ENCODE peak calls at places on chromosome 12, in six cellular contexts. One of them, this sample, is unnamed.
A peak's percentile ranks its signal among the peaks of the same experiment; 100 is the strongest.

GRCh38 chr12:107365703-107366102 is 272.4 kb upstream of the CRY1 start:
- DNase-seq in H1: no peak
- DNase-seq in HepG2: no peak
- DNase-seq in HCT116: no peak
- DNase-seq in K562: no peak
- DNase-seq in GM12878: no peak
- DNase-seq in this sample: no peak

GRCh38 chr12:120938496-120938895 is 34.3 kb upstream of the SPPL3 start:
- DNase-seq in H1: no peak
- DNase-seq in HepG2: no peak
- DNase-seq in HCT116: no peak
- DNase-seq in K562: no peak
- DNase-seq in GM12878: no peak
- DNase-seq in this sample: no peak

GRCh38 chr12:45216297-45216982 is 545 bp downstream of the ANO6 start:
- DNase-seq in H1: no peak
- DNase-seq in HepG2: peak; percentile 30
- DNase-seq in HCT116: no peak
- DNase-seq in K562: peak; percentile 63
- DNase-seq in GM12878: no peak
- DNase-seq in this sample: peak; percentile 36

GRCh38 chr12:88401153-88401552 is 179.1 kb downstream of the KITLG start:
- DNase-seq in H1: no peak
- DNase-seq in HepG2: no peak
- DNase-seq in HCT116: no peak
- DNase-seq in K562: no peak
- DNase-seq in GM12878: no peak
- DNase-seq in this sample: no peak

GRCh38 chr12:132342322-132342721 is 12.9 kb upstream of the GALNT9 start:
- DNase-seq in H1: no peak
- DNase-seq in HepG2: peak; percentile 20
- DNase-seq in HCT116: no peak
- DNase-seq in K562: no peak
- DNase-seq in GM12878: no peak
- DNase-seq in this sample: peak; percentile 22

GRCh38 chr12:49868952-49869815 is 26.3 kb upstream of the BCDIN3D start:
- DNase-seq in H1: no peak
- DNase-seq in HepG2: peak; percentile 35
- DNase-seq in HCT116: no peak
- DNase-seq in K562: peak; percentile 97
- DNase-seq in GM12878: no peak
- DNase-seq in this sample: no peak

GRCh38 chr12:121575051-121575450 is 5.8 kb downstream of the KDM2B start:
- DNase-seq in H1: no peak
- DNase-seq in HepG2: no peak
- DNase-seq in HCT116: no peak
- DNase-seq in K562: no peak
- DNase-seq in GM12878: no peak
- DNase-seq in this sample: no peak

GRCh38 chr12:105485321-105485910 is 154.9 kb downstream of the C12orf75 start:
- DNase-seq in H1: no peak
- DNase-seq in HepG2: no peak
- DNase-seq in HCT116: no peak
- DNase-seq in K562: no peak
- DNase-seq in GM12878: no peak
- DNase-seq in this sample: no peak

GRCh38 chr12:91533366-91533765 is 350.7 kb upstream of the DCN start:
- DNase-seq in H1: no peak
- DNase-seq in HepG2: no peak
- DNase-seq in HCT116: no peak
- DNase-seq in K562: no peak
- DNase-seq in GM12878: no peak
- DNase-seq in this sample: no peak

GRCh38 chr12:48779869-48780268 is 9.0 kb downstream of the ADCY6 start:
- DNase-seq in H1: no peak
- DNase-seq in HepG2: no peak
- DNase-seq in HCT116: no peak
- DNase-seq in K562: no peak
- DNase-seq in GM12878: no peak
- DNase-seq in this sample: no peak

GRCh38 chr12:54428050-54429013 is 9.3 kb upstream of the ITGA5 start:
- DNase-seq in H1: no peak
- DNase-seq in HepG2: no peak
- DNase-seq in HCT116: no peak
- DNase-seq in K562: peak; percentile 41
- DNase-seq in GM12878: no peak
- DNase-seq in this sample: no peak

GRCh38 chr12:52041695-52042123 is 9.5 kb upstream of the NR4A1 start:
- DNase-seq in H1: no peak
- DNase-seq in HepG2: no peak
- DNase-seq in HCT116: no peak
- DNase-seq in K562: peak; percentile 58
- DNase-seq in GM12878: no peak
- DNase-seq in this sample: no peak

GRCh38 chr12:68908076-68908475 is 24.9 kb downstream of the CPM start:
- DNase-seq in H1: no peak
- DNase-seq in HepG2: no peak
- DNase-seq in HCT116: no peak
- DNase-seq in K562: no peak
- DNase-seq in GM12878: no peak
- DNase-seq in this sample: no peak

GRCh38 chr12:124352839-124353238 is 57.9 kb downstream of the RFLNA start:
- DNase-seq in H1: no peak
- DNase-seq in HepG2: peak; percentile 91
- DNase-seq in HCT116: no peak
- DNase-seq in K562: peak; percentile 62
- DNase-seq in GM12878: no peak
- DNase-seq in this sample: no peak

GRCh38 chr12:40986031-40986430 is 202.1 kb upstream of the PDZRN4 start:
- DNase-seq in H1: no peak
- DNase-seq in HepG2: no peak
- DNase-seq in HCT116: no peak
- DNase-seq in K562: no peak
- DNase-seq in GM12878: no peak
- DNase-seq in this sample: no peak

GRCh38 chr12:17358850-17359249 is 731.1 kb downstream of the RERGL start:
- DNase-seq in H1: no peak
- DNase-seq in HepG2: no peak
- DNase-seq in HCT116: no peak
- DNase-seq in K562: no peak
- DNase-seq in GM12878: no peak
- DNase-seq in this sample: peak; percentile 30

GRCh38 chr12:3206536-3207072 is 129.4 kb downstream of the TSPAN9 start:
- DNase-seq in H1: no peak
- DNase-seq in HepG2: no peak
- DNase-seq in HCT116: no peak
- DNase-seq in K562: no peak
- DNase-seq in GM12878: no peak
- DNase-seq in this sample: no peak

GRCh38 chr12:33942172-33942571 is 80.1 kb upstream of the ALG10 start:
- DNase-seq in H1: no peak
- DNase-seq in HepG2: no peak
- DNase-seq in HCT116: no peak
- DNase-seq in K562: no peak
- DNase-seq in GM12878: no peak
- DNase-seq in this sample: peak; percentile 27

GRCh38 chr12:127621366-127621765 is 645.6 kb upstream of the TMEM132C start:
- DNase-seq in H1: no peak
- DNase-seq in HepG2: no peak
- DNase-seq in HCT116: no peak
- DNase-seq in K562: no peak
- DNase-seq in GM12878: no peak
- DNase-seq in this sample: no peak

GRCh38 chr12:46509135-46509534 is 136.6 kb upstream of the SLC38A2 start:
- DNase-seq in H1: no peak
- DNase-seq in HepG2: no peak
- DNase-seq in HCT116: no peak
- DNase-seq in K562: no peak
- DNase-seq in GM12878: no peak
- DNase-seq in this sample: no peak

DNA sequence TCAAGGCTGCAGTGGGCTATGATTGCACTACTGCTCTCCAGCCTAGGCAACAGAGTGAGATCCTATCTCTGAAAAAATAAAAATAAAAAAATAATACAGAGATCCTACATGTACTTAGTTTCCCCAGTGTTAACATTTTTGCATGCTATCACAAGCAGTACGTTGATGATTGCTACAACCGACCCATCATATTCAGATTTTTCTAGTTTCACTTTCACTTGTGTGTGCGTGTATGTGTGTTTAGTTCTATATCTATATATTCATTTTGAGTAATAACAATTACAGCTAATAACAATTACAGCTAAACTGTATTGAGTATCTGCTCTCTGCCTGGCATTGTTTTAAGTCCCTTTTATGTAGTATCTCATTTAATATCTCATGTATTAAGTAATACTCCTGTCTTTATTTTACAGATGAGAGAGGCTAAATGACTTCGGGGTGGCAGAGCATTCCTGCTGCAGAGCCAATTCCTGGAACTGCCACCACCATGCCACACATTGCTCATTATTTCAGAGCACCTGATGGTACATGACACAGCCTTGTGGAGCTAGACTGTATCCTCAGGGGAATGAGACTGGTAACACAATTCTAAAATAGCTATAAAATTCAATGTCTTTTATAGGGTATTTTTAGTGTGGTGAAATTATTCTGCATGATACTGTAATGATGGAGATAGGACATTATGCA is 153.1 kb downstream of the BCAT1 start:
- DNase-seq in H1: no peak
- DNase-seq in HepG2: no peak
- DNase-seq in HCT116: no peak
- DNase-seq in K562: no peak
- DNase-seq in GM12878: no peak
- DNase-seq in this sample: no peak
- H3K4me3 ChIP-seq in H1: no peak overlapping the region
- H3K4me3 ChIP-seq in HepG2: peak overlapping the region; percentile 63
- H3K4me3 ChIP-seq in HCT116: no peak overlapping the region
- H3K4me3 ChIP-seq in K562: no peak overlapping the region
- H3K4me3 ChIP-seq in GM12878: no peak overlapping the region
- H3K4me3 ChIP-seq in this sample: no peak overlapping the region

DNA sequence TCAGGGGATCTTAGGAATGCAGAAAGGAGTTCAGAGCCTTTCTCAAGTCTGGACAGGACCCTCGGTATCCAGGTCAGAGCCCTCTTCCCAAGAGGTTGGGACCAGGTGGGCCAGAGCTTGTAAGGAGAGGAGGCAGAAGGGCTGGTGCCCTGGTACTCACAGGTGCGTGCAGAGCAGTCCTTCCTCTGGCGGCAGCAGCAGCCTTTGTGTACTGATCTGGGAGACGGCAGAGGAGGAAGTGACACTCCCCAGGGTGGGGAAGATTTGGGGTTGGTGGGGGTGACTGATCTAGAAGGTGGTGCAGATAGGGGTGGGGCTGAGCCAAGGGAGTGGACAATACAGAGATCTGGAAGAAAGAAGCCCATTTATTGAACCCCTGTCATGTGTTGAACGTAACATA is at the start of gene ITGB7:
- DNase-seq in H1: no peak
- DNase-seq in HepG2: no peak
- DNase-seq in HCT116: no peak
- DNase-seq in K562: peak; percentile 68
- DNase-seq in GM12878: peak; percentile 64
- DNase-seq in this sample: no peak
- TF ChIP-seq YY1 in H1: no peak
- TF ChIP-seq YY1 in HepG2: no peak
- TF ChIP-seq YY1 in HCT116: no peak
- TF ChIP-seq YY1 in K562: no peak
- TF ChIP-seq YY1 in GM12878: no peak
- TF ChIP-seq YY1 in this sample: no peak

GRCh38 chr12:76568888-76569551 is 9.4 kb upstream of the OSBPL8 start:
- DNase-seq in H1: no peak
- DNase-seq in HepG2: no peak
- DNase-seq in HCT116: no peak
- DNase-seq in K562: no peak
- DNase-seq in GM12878: no peak
- DNase-seq in this sample: no peak

GRCh38 chr12:76568130-76568529 is 8.6 kb upstream of the OSBPL8 start:
- DNase-seq in H1: no peak
- DNase-seq in HepG2: no peak
- DNase-seq in HCT116: no peak
- DNase-seq in K562: no peak
- DNase-seq in GM12878: no peak
- DNase-seq in this sample: no peak

GRCh38 chr12:76569685-76570604 is 10.4 kb upstream of the OSBPL8 start:
- DNase-seq in H1: no peak
- DNase-seq in HepG2: no peak
- DNase-seq in HCT116: no peak
- DNase-seq in K562: no peak
- DNase-seq in GM12878: no peak
- DNase-seq in this sample: no peak

GRCh38 chr12:76573840-76574373 is 14.3 kb upstream of the OSBPL8 start:
- DNase-seq in H1: no peak
- DNase-seq in HepG2: no peak
- DNase-seq in HCT116: no peak
- DNase-seq in K562: no peak
- DNase-seq in GM12878: no peak
- DNase-seq in this sample: no peak

DNA sequence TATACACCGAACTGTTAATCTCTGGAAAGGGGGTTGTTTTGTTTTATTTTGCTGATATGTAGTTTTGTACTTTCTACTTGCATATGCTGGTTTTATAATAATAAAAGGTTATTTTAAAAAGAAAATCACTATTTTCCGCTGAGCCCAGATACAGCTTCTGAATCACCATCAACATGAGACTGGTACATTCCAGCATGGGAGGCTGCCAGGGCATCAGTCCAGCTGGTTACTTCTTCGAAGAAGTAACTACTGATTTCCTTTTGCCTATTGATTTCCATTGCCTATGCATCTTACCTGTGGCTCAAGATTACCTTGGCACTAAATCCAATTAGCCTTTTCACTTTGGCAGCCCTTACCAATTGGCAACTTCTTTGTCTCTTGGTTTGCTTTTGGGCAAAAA is 11.7 kb upstream of the OSBPL8 start:
- DNase-seq in H1: no peak
- DNase-seq in HepG2: no peak
- DNase-seq in HCT116: no peak
- DNase-seq in K562: no peak
- DNase-seq in GM12878: no peak
- DNase-seq in this sample: no peak
- TF ChIP-seq ZNF274 in H1: no peak
- TF ChIP-seq ZNF274 in HepG2: no peak
- TF ChIP-seq ZNF274 in HCT116: no peak
- TF ChIP-seq ZNF274 in K562: no peak
- TF ChIP-seq ZNF274 in GM12878: no peak
- TF ChIP-seq ZNF274 in this sample: no peak

DNA sequence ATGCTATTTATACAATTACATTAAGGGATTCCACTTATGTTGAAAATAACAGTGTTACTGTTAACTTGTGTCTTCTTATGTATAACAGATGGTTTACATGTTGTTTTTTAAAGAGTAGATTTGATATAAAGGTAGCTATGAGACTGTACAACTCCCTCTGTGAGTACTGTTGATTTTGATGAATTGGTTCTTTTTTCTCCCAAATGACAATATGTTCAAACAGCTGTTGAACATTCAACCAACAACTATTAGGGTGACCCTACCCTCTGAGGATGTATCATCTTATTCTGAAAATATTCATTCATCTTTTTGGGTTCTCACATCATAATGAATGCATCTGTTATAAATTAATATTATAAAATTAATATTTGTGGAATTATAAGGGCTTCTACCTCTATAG is 456.9 kb upstream of the MGAT4C start:
- DNase-seq in H1: no peak
- DNase-seq in HepG2: no peak
- DNase-seq in HCT116: no peak
- DNase-seq in K562: no peak
- DNase-seq in GM12878: no peak
- DNase-seq in this sample: no peak
- H3K4me3 ChIP-seq in H1: no peak overlapping the region
- H3K4me3 ChIP-seq in HepG2: no peak overlapping the region
- H3K4me3 ChIP-seq in HCT116: no peak overlapping the region
- H3K4me3 ChIP-seq in K562: no peak overlapping the region
- H3K4me3 ChIP-seq in GM12878: no peak overlapping the region
- H3K4me3 ChIP-seq in this sample: no peak overlapping the region